ENCODE peak calls at places on chromosome 2, in nine cellular contexts. One of them, this sample, is unnamed.

GRCh38 chr2:65057391-65058052 is 1.3 kb downstream of the CEP68 start:
- DNase-seq in activated CD4-positive, alpha-beta T cell treated with anti-CD3 and anti-CD28 coated beads for 48 hours: peak
- DNase-seq in Caki2: peak
- DNase-seq in foreskin fibroblast: peak
- DNase-seq in NCI-H1694: no peak
- DNase-seq in frontal cortex: peak
- DNase-seq in effector memory CD8-positive, alpha-beta T cell: peak
- DNase-seq in adrenal gland: no peak
- DNase-seq in effector CD4-positive, alpha-beta T cell: peak
- DNase-seq in this sample: no peak

GRCh38 chr2:30255466-30256408 is 24.4 kb downstream of the LBH start:
- DNase-seq in effector CD4-positive, alpha-beta T cell: no peak
- DNase-seq in Caki2: no peak
- DNase-seq in frontal cortex: no peak
- DNase-seq in effector memory CD8-positive, alpha-beta T cell: no peak
- DNase-seq in NCI-H1694: no peak
- DNase-seq in adrenal gland: no peak
- DNase-seq in foreskin fibroblast: no peak
- DNase-seq in activated CD4-positive, alpha-beta T cell treated with anti-CD3 and anti-CD28 coated beads for 48 hours: no peak
- DNase-seq in this sample: peak

GRCh38 chr2:102253140-102253752 is 58.1 kb upstream of the IL1RL1 start:
- DNase-seq in effector memory CD8-positive, alpha-beta T cell: no peak
- DNase-seq in adrenal gland: no peak
- DNase-seq in NCI-H1694: no peak
- DNase-seq in foreskin fibroblast: no peak
- DNase-seq in Caki2: no peak
- DNase-seq in effector CD4-positive, alpha-beta T cell: no peak
- DNase-seq in activated CD4-positive, alpha-beta T cell treated with anti-CD3 and anti-CD28 coated beads for 48 hours: no peak
- DNase-seq in frontal cortex: no peak
- DNase-seq in this sample: no peak

GRCh38 chr2:60174146-60174545 is 379.3 kb downstream of the BCL11A start:
- DNase-seq in frontal cortex: no peak
- DNase-seq in foreskin fibroblast: no peak
- DNase-seq in NCI-H1694: no peak
- DNase-seq in Caki2: no peak
- DNase-seq in activated CD4-positive, alpha-beta T cell treated with anti-CD3 and anti-CD28 coated beads for 48 hours: no peak
- DNase-seq in effector memory CD8-positive, alpha-beta T cell: no peak
- DNase-seq in effector CD4-positive, alpha-beta T cell: no peak
- DNase-seq in adrenal gland: no peak
- DNase-seq in this sample: no peak

GRCh38 chr2:217978536-217979150 is 24.2 kb downstream of the TNS1 start:
- DNase-seq in NCI-H1694: no peak
- DNase-seq in Caki2: no peak
- DNase-seq in foreskin fibroblast: no peak
- DNase-seq in adrenal gland: peak
- DNase-seq in activated CD4-positive, alpha-beta T cell treated with anti-CD3 and anti-CD28 coated beads for 48 hours: no peak
- DNase-seq in effector memory CD8-positive, alpha-beta T cell: no peak
- DNase-seq in effector CD4-positive, alpha-beta T cell: no peak
- DNase-seq in frontal cortex: no peak
- DNase-seq in this sample: no peak

GRCh38 chr2:180478883-180479282 is 471.8 kb upstream of the CWC22 start:
- DNase-seq in Caki2: peak
- DNase-seq in foreskin fibroblast: no peak
- DNase-seq in effector CD4-positive, alpha-beta T cell: no peak
- DNase-seq in effector memory CD8-positive, alpha-beta T cell: no peak
- DNase-seq in adrenal gland: no peak
- DNase-seq in activated CD4-positive, alpha-beta T cell treated with anti-CD3 and anti-CD28 coated beads for 48 hours: no peak
- DNase-seq in frontal cortex: no peak
- DNase-seq in NCI-H1694: no peak
- DNase-seq in this sample: no peak

GRCh38 chr2:71905205-71905604 is 242.5 kb downstream of the CYP26B1 start:
- DNase-seq in effector CD4-positive, alpha-beta T cell: no peak
- DNase-seq in adrenal gland: no peak
- DNase-seq in frontal cortex: no peak
- DNase-seq in foreskin fibroblast: peak
- DNase-seq in NCI-H1694: no peak
- DNase-seq in effector memory CD8-positive, alpha-beta T cell: no peak
- DNase-seq in activated CD4-positive, alpha-beta T cell treated with anti-CD3 and anti-CD28 coated beads for 48 hours: no peak
- DNase-seq in Caki2: no peak
- DNase-seq in this sample: no peak

GRCh38 chr2:75047189-75047812 is 88.9 kb downstream of the POLE4 start:
- DNase-seq in effector memory CD8-positive, alpha-beta T cell: no peak
- DNase-seq in frontal cortex: no peak
- DNase-seq in activated CD4-positive, alpha-beta T cell treated with anti-CD3 and anti-CD28 coated beads for 48 hours: no peak
- DNase-seq in NCI-H1694: no peak
- DNase-seq in foreskin fibroblast: peak
- DNase-seq in Caki2: no peak
- DNase-seq in adrenal gland: no peak
- DNase-seq in effector CD4-positive, alpha-beta T cell: no peak
- DNase-seq in this sample: no peak

GRCh38 chr2:128619471-128620325 is 301.0 kb upstream of the HS6ST1 start:
- DNase-seq in effector CD4-positive, alpha-beta T cell: no peak
- DNase-seq in effector memory CD8-positive, alpha-beta T cell: no peak
- DNase-seq in NCI-H1694: no peak
- DNase-seq in activated CD4-positive, alpha-beta T cell treated with anti-CD3 and anti-CD28 coated beads for 48 hours: no peak
- DNase-seq in frontal cortex: no peak
- DNase-seq in adrenal gland: no peak
- DNase-seq in Caki2: no peak
- DNase-seq in foreskin fibroblast: no peak
- DNase-seq in this sample: no peak

GRCh38 chr2:240386321-240386720 is 49.1 kb upstream of the GPC1 start:
- DNase-seq in effector CD4-positive, alpha-beta T cell: no peak
- DNase-seq in adrenal gland: peak
- DNase-seq in activated CD4-positive, alpha-beta T cell treated with anti-CD3 and anti-CD28 coated beads for 48 hours: no peak
- DNase-seq in foreskin fibroblast: peak
- DNase-seq in effector memory CD8-positive, alpha-beta T cell: no peak
- DNase-seq in Caki2: no peak
- DNase-seq in frontal cortex: no peak
- DNase-seq in NCI-H1694: no peak
- DNase-seq in this sample: no peak

GRCh38 chr2:228102949-228103348 is 78.5 kb downstream of the SPHKAP start:
- DNase-seq in foreskin fibroblast: no peak
- DNase-seq in adrenal gland: no peak
- DNase-seq in frontal cortex: no peak
- DNase-seq in effector CD4-positive, alpha-beta T cell: no peak
- DNase-seq in Caki2: no peak
- DNase-seq in activated CD4-positive, alpha-beta T cell treated with anti-CD3 and anti-CD28 coated beads for 48 hours: peak
- DNase-seq in NCI-H1694: no peak
- DNase-seq in effector memory CD8-positive, alpha-beta T cell: no peak
- DNase-seq in this sample: no peak

GRCh38 chr2:104056451-104056850 is 797.5 kb upstream of the POU3F3 start:
- DNase-seq in frontal cortex: no peak
- DNase-seq in activated CD4-positive, alpha-beta T cell treated with anti-CD3 and anti-CD28 coated beads for 48 hours: no peak
- DNase-seq in effector CD4-positive, alpha-beta T cell: no peak
- DNase-seq in Caki2: no peak
- DNase-seq in adrenal gland: no peak
- DNase-seq in effector memory CD8-positive, alpha-beta T cell: no peak
- DNase-seq in foreskin fibroblast: no peak
- DNase-seq in NCI-H1694: no peak
- DNase-seq in this sample: no peak

GRCh38 chr2:12008425-12009061 is 262.1 kb downstream of the LPIN1 start:
- DNase-seq in activated CD4-positive, alpha-beta T cell treated with anti-CD3 and anti-CD28 coated beads for 48 hours: no peak
- DNase-seq in effector memory CD8-positive, alpha-beta T cell: no peak
- DNase-seq in Caki2: peak
- DNase-seq in foreskin fibroblast: peak
- DNase-seq in NCI-H1694: no peak
- DNase-seq in adrenal gland: no peak
- DNase-seq in effector CD4-positive, alpha-beta T cell: no peak
- DNase-seq in frontal cortex: no peak
- DNase-seq in this sample: no peak

GRCh38 chr2:148529745-148530144 is 114.8 kb upstream of the EPC2 start:
- DNase-seq in activated CD4-positive, alpha-beta T cell treated with anti-CD3 and anti-CD28 coated beads for 48 hours: no peak
- DNase-seq in adrenal gland: no peak
- DNase-seq in frontal cortex: no peak
- DNase-seq in NCI-H1694: no peak
- DNase-seq in effector CD4-positive, alpha-beta T cell: no peak
- DNase-seq in Caki2: no peak
- DNase-seq in foreskin fibroblast: no peak
- DNase-seq in effector memory CD8-positive, alpha-beta T cell: no peak
- DNase-seq in this sample: no peak

GRCh38 chr2:185608799-185609198 is 129.8 kb upstream of the FSIP2 start:
- DNase-seq in foreskin fibroblast: no peak
- DNase-seq in frontal cortex: no peak
- DNase-seq in NCI-H1694: no peak
- DNase-seq in activated CD4-positive, alpha-beta T cell treated with anti-CD3 and anti-CD28 coated beads for 48 hours: no peak
- DNase-seq in effector CD4-positive, alpha-beta T cell: no peak
- DNase-seq in adrenal gland: no peak
- DNase-seq in effector memory CD8-positive, alpha-beta T cell: no peak
- DNase-seq in Caki2: peak
- DNase-seq in this sample: no peak

GRCh38 chr2:20579866-20580265 is 71.0 kb downstream of the HS1BP3 start:
- DNase-seq in activated CD4-positive, alpha-beta T cell treated with anti-CD3 and anti-CD28 coated beads for 48 hours: no peak
- DNase-seq in effector CD4-positive, alpha-beta T cell: no peak
- DNase-seq in adrenal gland: no peak
- DNase-seq in foreskin fibroblast: no peak
- DNase-seq in effector memory CD8-positive, alpha-beta T cell: no peak
- DNase-seq in frontal cortex: no peak
- DNase-seq in NCI-H1694: no peak
- DNase-seq in Caki2: no peak
- DNase-seq in this sample: no peak

GRCh38 chr2:150621800-150622199 is 134.3 kb upstream of the RND3 start:
- DNase-seq in Caki2: peak
- DNase-seq in effector CD4-positive, alpha-beta T cell: no peak
- DNase-seq in adrenal gland: peak
- DNase-seq in frontal cortex: no peak
- DNase-seq in activated CD4-positive, alpha-beta T cell treated with anti-CD3 and anti-CD28 coated beads for 48 hours: no peak
- DNase-seq in effector memory CD8-positive, alpha-beta T cell: no peak
- DNase-seq in NCI-H1694: no peak
- DNase-seq in foreskin fibroblast: peak
- DNase-seq in this sample: no peak

GRCh38 chr2:11389551-11390528 is 45.4 kb upstream of the ROCK2 start:
- DNase-seq in foreskin fibroblast: peak
- DNase-seq in effector memory CD8-positive, alpha-beta T cell: no peak
- DNase-seq in adrenal gland: no peak
- DNase-seq in activated CD4-positive, alpha-beta T cell treated with anti-CD3 and anti-CD28 coated beads for 48 hours: no peak
- DNase-seq in frontal cortex: no peak
- DNase-seq in Caki2: peak
- DNase-seq in effector CD4-positive, alpha-beta T cell: no peak
- DNase-seq in NCI-H1694: no peak
- DNase-seq in this sample: no peak

GRCh38 chr2:35591886-35592285 is 763.7 kb upstream of the CRIM1 start:
- DNase-seq in activated CD4-positive, alpha-beta T cell treated with anti-CD3 and anti-CD28 coated beads for 48 hours: no peak
- DNase-seq in frontal cortex: no peak
- DNase-seq in NCI-H1694: no peak
- DNase-seq in adrenal gland: no peak
- DNase-seq in Caki2: no peak
- DNase-seq in effector CD4-positive, alpha-beta T cell: no peak
- DNase-seq in foreskin fibroblast: no peak
- DNase-seq in effector memory CD8-positive, alpha-beta T cell: no peak
- DNase-seq in this sample: no peak

GRCh38 chr2:11829324-11829946 is 83.0 kb downstream of the LPIN1 start:
- DNase-seq in effector memory CD8-positive, alpha-beta T cell: no peak
- DNase-seq in activated CD4-positive, alpha-beta T cell treated with anti-CD3 and anti-CD28 coated beads for 48 hours: peak
- DNase-seq in NCI-H1694: peak
- DNase-seq in effector CD4-positive, alpha-beta T cell: peak
- DNase-seq in Caki2: peak
- DNase-seq in adrenal gland: peak
- DNase-seq in frontal cortex: peak
- DNase-seq in foreskin fibroblast: peak
- DNase-seq in this sample: peak

GRCh38 chr2:102278720-102279390 is 32.5 kb upstream of the IL1RL1 start:
- DNase-seq in adrenal gland: no peak
- DNase-seq in foreskin fibroblast: peak
- DNase-seq in effector memory CD8-positive, alpha-beta T cell: no peak
- DNase-seq in NCI-H1694: no peak
- DNase-seq in activated CD4-positive, alpha-beta T cell treated with anti-CD3 and anti-CD28 coated beads for 48 hours: no peak
- DNase-seq in effector CD4-positive, alpha-beta T cell: no peak
- DNase-seq in Caki2: no peak
- DNase-seq in frontal cortex: no peak
- DNase-seq in this sample: no peak

GRCh38 chr2:188787002-188787660 is 187.0 kb upstream of the COL3A1 start:
- DNase-seq in frontal cortex: no peak
- DNase-seq in effector memory CD8-positive, alpha-beta T cell: no peak
- DNase-seq in activated CD4-positive, alpha-beta T cell treated with anti-CD3 and anti-CD28 coated beads for 48 hours: no peak
- DNase-seq in Caki2: no peak
- DNase-seq in NCI-H1694: no peak
- DNase-seq in foreskin fibroblast: peak
- DNase-seq in adrenal gland: no peak
- DNase-seq in effector CD4-positive, alpha-beta T cell: no peak
- DNase-seq in this sample: no peak

GRCh38 chr2:151238527-151239487 is 22.9 kb downstream of the RBM43 start:
- DNase-seq in frontal cortex: no peak
- DNase-seq in Caki2: peak
- DNase-seq in effector CD4-positive, alpha-beta T cell: peak
- DNase-seq in foreskin fibroblast: peak
- DNase-seq in NCI-H1694: peak
- DNase-seq in activated CD4-positive, alpha-beta T cell treated with anti-CD3 and anti-CD28 coated beads for 48 hours: peak
- DNase-seq in effector memory CD8-positive, alpha-beta T cell: peak
- DNase-seq in adrenal gland: peak
- DNase-seq in this sample: peak

GRCh38 chr2:187383043-187383800 is 64.8 kb downstream of the CALCRL start:
- DNase-seq in frontal cortex: no peak
- DNase-seq in activated CD4-positive, alpha-beta T cell treated with anti-CD3 and anti-CD28 coated beads for 48 hours: no peak
- DNase-seq in adrenal gland: no peak
- DNase-seq in NCI-H1694: no peak
- DNase-seq in effector CD4-positive, alpha-beta T cell: no peak
- DNase-seq in foreskin fibroblast: no peak
- DNase-seq in Caki2: no peak
- DNase-seq in effector memory CD8-positive, alpha-beta T cell: no peak
- DNase-seq in this sample: no peak

GRCh38 chr2:216777637-216778273 is 82.1 kb downstream of the TNP1 start:
- DNase-seq in effector CD4-positive, alpha-beta T cell: no peak
- DNase-seq in foreskin fibroblast: peak
- DNase-seq in Caki2: peak
- DNase-seq in effector memory CD8-positive, alpha-beta T cell: no peak
- DNase-seq in frontal cortex: no peak
- DNase-seq in activated CD4-positive, alpha-beta T cell treated with anti-CD3 and anti-CD28 coated beads for 48 hours: peak
- DNase-seq in adrenal gland: peak
- DNase-seq in NCI-H1694: peak
- DNase-seq in this sample: no peak

GRCh38 chr2:66305714-66306113 is 129.2 kb upstream of the MEIS1 start:
- DNase-seq in frontal cortex: peak
- DNase-seq in effector memory CD8-positive, alpha-beta T cell: no peak
- DNase-seq in activated CD4-positive, alpha-beta T cell treated with anti-CD3 and anti-CD28 coated beads for 48 hours: no peak
- DNase-seq in Caki2: no peak
- DNase-seq in adrenal gland: peak
- DNase-seq in effector CD4-positive, alpha-beta T cell: no peak
- DNase-seq in foreskin fibroblast: peak
- DNase-seq in NCI-H1694: no peak
- DNase-seq in this sample: no peak

GRCh38 chr2:10297950-10298349 is 4.8 kb upstream of the HPCAL1 start:
- DNase-seq in frontal cortex: no peak
- DNase-seq in foreskin fibroblast: peak
- DNase-seq in effector CD4-positive, alpha-beta T cell: peak
- DNase-seq in adrenal gland: peak
- DNase-seq in Caki2: peak
- DNase-seq in NCI-H1694: no peak
- DNase-seq in activated CD4-positive, alpha-beta T cell treated with anti-CD3 and anti-CD28 coated beads for 48 hours: peak
- DNase-seq in effector memory CD8-positive, alpha-beta T cell: no peak
- DNase-seq in this sample: no peak

GRCh38 chr2:105934467-105934866 is 189.8 kb downstream of the NCK2 start:
- DNase-seq in foreskin fibroblast: no peak
- DNase-seq in frontal cortex: no peak
- DNase-seq in adrenal gland: no peak
- DNase-seq in effector CD4-positive, alpha-beta T cell: peak
- DNase-seq in activated CD4-positive, alpha-beta T cell treated with anti-CD3 and anti-CD28 coated beads for 48 hours: peak
- DNase-seq in NCI-H1694: no peak
- DNase-seq in Caki2: no peak
- DNase-seq in effector memory CD8-positive, alpha-beta T cell: no peak
- DNase-seq in this sample: no peak

GRCh38 chr2:112926707-112927106 is 15.7 kb downstream of the IL37 start:
- DNase-seq in NCI-H1694: no peak
- DNase-seq in effector memory CD8-positive, alpha-beta T cell: no peak
- DNase-seq in foreskin fibroblast: no peak
- DNase-seq in effector CD4-positive, alpha-beta T cell: no peak
- DNase-seq in adrenal gland: no peak
- DNase-seq in frontal cortex: no peak
- DNase-seq in Caki2: no peak
- DNase-seq in activated CD4-positive, alpha-beta T cell treated with anti-CD3 and anti-CD28 coated beads for 48 hours: no peak
- DNase-seq in this sample: no peak

GRCh38 chr2:72913531-72914225 is 3.6 kb upstream of the EMX1 start:
- DNase-seq in Caki2: no peak
- DNase-seq in NCI-H1694: no peak
- DNase-seq in effector CD4-positive, alpha-beta T cell: no peak
- DNase-seq in effector memory CD8-positive, alpha-beta T cell: no peak
- DNase-seq in frontal cortex: no peak
- DNase-seq in activated CD4-positive, alpha-beta T cell treated with anti-CD3 and anti-CD28 coated beads for 48 hours: no peak
- DNase-seq in foreskin fibroblast: peak
- DNase-seq in adrenal gland: no peak
- DNase-seq in this sample: no peak

GRCh38 chr2:218810251-218810650 is 21.4 kb downstream of the PRKAG3 start:
- DNase-seq in activated CD4-positive, alpha-beta T cell treated with anti-CD3 and anti-CD28 coated beads for 48 hours: no peak
- DNase-seq in adrenal gland: no peak
- DNase-seq in frontal cortex: no peak
- DNase-seq in foreskin fibroblast: no peak
- DNase-seq in Caki2: no peak
- DNase-seq in NCI-H1694: no peak
- DNase-seq in effector memory CD8-positive, alpha-beta T cell: no peak
- DNase-seq in effector CD4-positive, alpha-beta T cell: no peak
- DNase-seq in this sample: no peak